ENCODE peak calls at places on chromosomes 3 and 15, in six cellular contexts. One of them, this sample, is unnamed.

GRCh38 chr3:12758025-12758830 is 831 bp downstream of the TMEM40 start:
- DNase-seq in effector CD8-positive, alpha-beta T cell: no peak
- DNase-seq in DMS153: no peak
- DNase-seq in ACHN: peak; percentile 26
- DNase-seq in mucosa of gallbladder: no peak
- DNase-seq in fibroblast of mammary gland: peak; percentile 59
- DNase-seq in this sample: no peak

GRCh38 chr3:101464235-101464634 is 48.8 kb downstream of the SENP7 start:
- DNase-seq in effector CD8-positive, alpha-beta T cell: no peak
- DNase-seq in DMS153: no peak
- DNase-seq in ACHN: no peak
- DNase-seq in mucosa of gallbladder: no peak
- DNase-seq in fibroblast of mammary gland: no peak
- DNase-seq in this sample: peak; percentile 23

GRCh38 chr3:54345976-54346375 is 223.6 kb downstream of the CACNA2D3 start:
- DNase-seq in effector CD8-positive, alpha-beta T cell: no peak
- DNase-seq in DMS153: no peak
- DNase-seq in ACHN: no peak
- DNase-seq in mucosa of gallbladder: no peak
- DNase-seq in fibroblast of mammary gland: no peak
- DNase-seq in this sample: no peak

GRCh38 chr3:50572801-50573371 is 3.6 kb downstream of the HEMK1 start:
- DNase-seq in effector CD8-positive, alpha-beta T cell: no peak
- DNase-seq in DMS153: no peak
- DNase-seq in ACHN: no peak
- DNase-seq in mucosa of gallbladder: no peak
- DNase-seq in fibroblast of mammary gland: no peak
- DNase-seq in this sample: no peak

GRCh38 chr3:111712294-111713180 is 117.4 kb upstream of the ZBED2 start:
- DNase-seq in effector CD8-positive, alpha-beta T cell: no peak
- DNase-seq in DMS153: no peak
- DNase-seq in ACHN: peak; percentile 66
- DNase-seq in mucosa of gallbladder: peak; percentile 30
- DNase-seq in fibroblast of mammary gland: peak; percentile 44
- DNase-seq in this sample: no peak

GRCh38 chr3:168047190-168047795 is 48.4 kb downstream of the GOLIM4 start:
- DNase-seq in effector CD8-positive, alpha-beta T cell: no peak
- DNase-seq in DMS153: peak; percentile 81
- DNase-seq in ACHN: peak; percentile 83
- DNase-seq in mucosa of gallbladder: no peak
- DNase-seq in fibroblast of mammary gland: peak; percentile 88
- DNase-seq in this sample: peak; percentile 84

GRCh38 chr3:29919551-29919950 is 638.7 kb downstream of the RBMS3 start:
- DNase-seq in effector CD8-positive, alpha-beta T cell: no peak
- DNase-seq in DMS153: no peak
- DNase-seq in ACHN: no peak
- DNase-seq in mucosa of gallbladder: no peak
- DNase-seq in fibroblast of mammary gland: no peak
- DNase-seq in this sample: no peak

GRCh38 chr3:124263168-124263567 is 271.2 kb upstream of the ROPN1 start:
- DNase-seq in effector CD8-positive, alpha-beta T cell: no peak
- DNase-seq in DMS153: peak; percentile 40
- DNase-seq in ACHN: peak; percentile 84
- DNase-seq in mucosa of gallbladder: no peak
- DNase-seq in fibroblast of mammary gland: peak; percentile 94
- DNase-seq in this sample: peak; percentile 49

GRCh38 chr15:99180963-99181306 is 68.4 kb downstream of the TTC23 start:
- DNase-seq in effector CD8-positive, alpha-beta T cell: no peak
- DNase-seq in DMS153: no peak
- DNase-seq in ACHN: no peak
- DNase-seq in mucosa of gallbladder: no peak
- DNase-seq in fibroblast of mammary gland: no peak
- DNase-seq in this sample: no peak

GRCh38 chr15:70794596-70795310 is 31.4 kb upstream of the UACA start:
- DNase-seq in effector CD8-positive, alpha-beta T cell: no peak
- DNase-seq in DMS153: no peak
- DNase-seq in ACHN: peak; percentile 61
- DNase-seq in mucosa of gallbladder: no peak
- DNase-seq in fibroblast of mammary gland: peak; percentile 85
- DNase-seq in this sample: no peak